ENCODE peak calls at places on chromosomes 13 and 19, in four cellular contexts. J is HCT116, U is K562, N is HepG2. K is an unnamed sample.
A peak's percentile ranks its signal among the peaks of the same experiment; 100 is the strongest.

GRCh38 chr13:73223372-73223781 is 164.6 kb downstream of the KLF5 start:
- DNase-seq in N (no peak), U (no peak), J (no peak), K (no peak)

GRCh38 chr13:52701728-52702480 is 37.7 kb downstream of the CNMD start:
- DNase-seq in U (no peak), N (no peak), J (no peak), K (no peak)

GRCh38 chr19:17565611-17566010 is 10.2 kb downstream of the COLGALT1 start:
- DNase-seq in U (no peak), J (no peak), N (no peak), K (no peak)

GRCh38 chr19:52991484-52991883 is 22.2 kb upstream of the ERVV-1 start:
- DNase-seq in U (no peak), N (no peak), J (no peak), K (no peak)

GRCh38 chr19:18437481-18438330 is at the start of gene ISYNA1:
- DNase-seq in U (peak; percentile 85), N (peak; percentile 14), J (no peak), K (no peak)

GRCh38 chr19:8526345-8527062 is 12.5 kb upstream of the ZNF414 start:
- DNase-seq in J (peak; percentile 75), U (peak; percentile 87), N (peak; percentile 87), K (peak; percentile 86)

GRCh38 chr19:18416778-18417249 is 2.4 kb upstream of the SSBP4 start:
- DNase-seq in N (peak; percentile 70), U (peak; percentile 75), J (no peak), K (no peak)

GRCh38 chr13:51297556-51297955 is 41.9 kb upstream of the SERPINE3 start:
- DNase-seq in N (no peak), U (no peak), J (no peak), K (no peak)

GRCh38 chr19:4803736-4804695 is 12.5 kb downstream of the FEM1A start:
- DNase-seq in J (peak; percentile 41), U (peak; percentile 85), N (peak; percentile 66), K (peak; percentile 73)

GRCh38 chr19:11198769-11199469 is 1.6 kb upstream of the KANK2 start:
- DNase-seq in U (no peak), N (no peak), J (no peak), K (no peak)
- TF ChIP-seq YY1 in U (no peak), N (no peak), J (no peak), K (no peak)

DNA sequence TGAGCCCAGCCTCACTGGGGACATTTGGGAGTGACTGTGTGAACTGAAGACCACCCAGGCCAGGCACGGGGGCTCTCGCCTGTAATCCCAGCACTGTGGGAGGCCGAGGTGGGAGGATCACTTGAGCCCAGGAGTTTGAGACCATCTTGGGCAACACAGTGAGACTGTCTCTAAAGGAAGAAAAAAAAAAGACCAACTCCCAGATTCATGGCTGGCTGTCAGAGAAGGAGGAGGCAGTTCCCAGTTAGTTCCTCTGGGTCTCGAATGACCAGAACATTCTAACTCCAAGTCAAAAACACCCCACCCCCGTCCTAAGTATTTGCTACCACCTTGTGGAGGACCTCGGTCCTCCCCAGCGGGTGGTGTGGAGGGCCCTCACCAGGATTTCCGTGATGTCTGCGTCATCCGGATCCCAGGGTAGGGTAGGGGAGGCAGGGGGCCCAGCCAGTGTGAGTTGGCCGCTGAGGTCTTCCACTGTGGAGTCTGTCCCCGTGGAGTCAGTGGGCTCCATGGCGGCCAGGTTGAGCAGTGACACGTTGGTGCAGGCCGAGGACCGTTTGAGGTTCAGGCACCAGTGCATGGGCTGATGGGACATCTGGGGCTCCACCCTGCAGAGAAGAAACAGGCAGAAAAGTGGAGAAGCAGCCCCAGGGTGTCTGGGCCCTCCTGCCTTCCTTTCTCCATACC is 1.3 kb downstream of the TSKS start:
- DNase-seq in J (no peak), N (peak; percentile 25), U (peak; percentile 76), K (no peak)
- TF ChIP-seq ZNF274 in J (no peak), N (no peak), U (no peak), K (no peak)

GRCh38 chr13:84654654-84655244 is 772.5 kb upstream of the SLITRK1 start:
- DNase-seq in U (no peak), N (no peak), J (no peak), K (peak; percentile 66)

GRCh38 chr13:84653915-84654534 is 771.8 kb upstream of the SLITRK1 start:
- DNase-seq in J (no peak), N (no peak), U (no peak), K (no peak)

GRCh38 chr13:84658881-84659661 is 776.8 kb upstream of the SLITRK1 start:
- DNase-seq in U (no peak), N (no peak), J (no peak), K (no peak)

GRCh38 chr13:84651288-84651687 is 769.0 kb upstream of the SLITRK1 start:
- DNase-seq in U (no peak), J (no peak), N (peak; percentile 33), K (no peak)

GRCh38 chr13:84655677-84656076 is 773.4 kb upstream of the SLITRK1 start:
- DNase-seq in J (no peak), U (no peak), N (no peak), K (no peak)
- TF ChIP-seq YY1 in J (no peak), U (no peak), N (no peak), K (no peak)

DNA sequence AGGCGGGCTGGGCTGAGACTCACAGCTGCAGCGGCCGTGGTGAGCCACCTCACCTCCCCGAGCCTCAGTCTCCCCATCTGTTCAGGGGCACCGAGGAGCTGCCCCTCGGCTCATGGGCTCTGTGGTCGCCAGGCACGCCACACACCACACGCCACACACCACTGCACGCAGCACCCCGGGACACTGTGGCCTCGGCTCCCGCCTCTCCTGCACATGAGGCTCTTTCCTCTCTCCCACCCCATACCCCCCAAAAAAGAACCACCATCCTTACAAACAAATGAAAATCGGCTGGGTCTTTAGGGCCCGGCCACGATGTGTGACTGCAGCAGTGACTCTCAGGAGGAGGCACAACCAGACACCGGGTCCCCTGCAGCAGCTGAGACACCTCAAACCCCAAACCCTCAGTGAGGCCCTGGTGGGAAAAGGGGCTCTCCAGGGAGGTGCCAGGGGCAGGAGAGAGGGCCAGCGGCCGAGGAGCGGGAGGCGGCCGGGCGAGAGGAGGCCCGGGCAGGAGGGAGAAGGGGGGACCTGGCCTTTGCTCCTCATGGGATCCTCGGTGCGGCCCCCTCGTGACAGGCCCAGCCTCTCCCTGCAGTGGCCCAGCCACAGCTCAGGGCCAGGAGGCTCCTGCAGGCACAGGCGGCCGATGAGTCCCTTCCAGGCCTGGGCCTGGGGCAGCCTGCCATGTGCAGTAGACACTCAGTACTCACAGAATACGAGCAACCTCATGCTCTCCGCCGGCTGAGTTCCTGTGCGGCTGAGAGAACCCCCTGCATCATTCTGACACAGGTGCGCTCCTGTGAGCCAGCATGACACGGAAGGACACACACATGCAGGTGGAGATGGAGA is 66.3 kb downstream of the RASA3 start:
- DNase-seq in J (no peak), U (no peak), N (no peak), K (no peak)
- TF ChIP-seq ZNF274 in J (no peak), U (no peak), N (no peak), K (no peak)

DNA sequence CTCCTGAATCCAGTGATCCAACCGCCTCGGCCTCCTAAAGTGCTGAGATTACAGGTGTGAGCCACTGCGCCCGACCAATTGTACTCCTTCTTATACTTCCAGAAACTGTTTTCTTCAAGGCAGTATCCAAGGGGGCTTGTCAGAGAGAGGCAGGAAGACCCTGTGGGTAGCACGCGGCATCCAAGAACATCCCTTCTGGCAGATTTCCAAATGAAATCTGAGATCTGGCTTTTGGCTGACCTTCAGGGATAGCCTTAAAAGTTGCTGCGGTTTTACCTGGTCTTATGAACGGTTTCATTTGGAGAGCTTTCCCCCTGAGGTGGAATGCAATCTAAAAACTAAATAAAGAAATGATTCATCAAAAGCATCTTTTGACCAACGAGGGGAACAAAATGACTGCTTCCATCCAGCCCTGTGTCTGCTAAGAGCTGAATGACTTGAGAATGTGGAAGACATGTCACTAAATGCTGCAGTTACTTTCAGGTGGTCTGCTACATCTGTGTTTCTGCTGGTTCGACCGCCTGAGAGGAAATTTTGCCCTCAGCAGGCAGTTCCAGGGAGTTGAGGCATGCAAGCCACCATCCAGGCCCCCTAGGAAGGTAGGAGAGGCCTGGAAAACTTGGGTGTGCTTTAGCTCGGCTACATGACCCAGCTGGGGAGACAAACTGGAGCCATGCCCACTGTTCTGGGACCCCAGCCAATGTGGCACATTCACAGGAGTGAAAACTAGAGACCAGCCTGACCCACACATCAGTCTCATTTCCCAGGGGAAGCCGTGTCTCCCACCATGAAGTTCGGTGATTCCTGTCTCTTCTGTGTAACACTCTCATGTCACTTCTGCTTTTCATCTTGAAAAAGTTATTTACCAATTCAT is 175.1 kb upstream of the KL start:
- DNase-seq in N (no peak), J (no peak), U (no peak), K (no peak)
- TF ChIP-seq YY1 in N (no peak), J (no peak), U (no peak), K (no peak)

DNA sequence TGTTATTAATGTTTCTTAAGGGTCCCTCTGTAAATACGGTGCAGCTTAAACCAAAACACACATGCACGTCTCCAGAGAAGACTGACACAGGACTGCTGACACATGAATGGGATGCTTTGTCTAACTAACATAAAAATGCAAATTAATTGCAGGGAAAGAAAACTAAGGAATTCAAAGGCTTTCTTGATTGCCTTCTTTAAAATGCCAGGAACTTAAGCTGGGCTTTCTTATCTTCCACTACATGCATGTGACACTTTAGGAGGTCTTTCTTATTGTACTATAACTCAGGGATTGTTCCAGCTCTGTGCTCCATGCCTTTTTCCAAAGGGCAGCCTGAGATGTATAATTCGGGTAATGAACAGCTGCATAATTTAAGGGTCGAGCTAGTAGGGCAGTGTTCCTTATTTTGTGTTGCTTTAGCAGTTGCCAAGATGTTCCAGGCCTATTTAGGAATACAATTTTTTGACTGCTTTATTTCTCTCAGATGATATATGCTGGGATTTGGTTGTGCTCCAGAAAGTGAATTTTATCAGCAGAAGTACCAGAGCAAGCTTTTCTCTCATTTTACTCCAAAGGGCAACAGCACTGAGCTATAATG is 885.3 kb downstream of the PCDH9 start:
- DNase-seq in N (no peak), J (no peak), U (no peak), K (no peak)
- TF ChIP-seq ZNF274 in N (no peak), J (no peak), U (no peak), K (no peak)

DNA sequence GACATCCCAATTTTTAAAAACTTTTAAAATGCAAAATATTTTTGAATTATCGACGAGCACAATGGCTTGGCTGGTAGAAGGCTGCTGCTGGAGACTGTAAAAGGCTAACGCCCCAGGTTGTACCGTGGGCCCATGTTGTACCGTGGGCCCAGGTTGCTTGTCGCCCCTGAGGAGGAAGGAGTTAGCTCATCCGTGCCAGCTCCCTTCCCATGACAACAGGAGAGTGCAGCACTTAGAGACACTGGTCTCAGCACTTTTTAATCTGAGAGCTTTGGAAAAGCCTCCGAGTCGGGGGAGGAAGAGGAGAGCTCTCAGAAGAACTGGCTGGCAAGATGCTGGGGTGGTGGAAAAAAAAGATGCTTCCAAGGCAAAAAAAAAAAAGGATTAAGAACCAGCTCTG is 50.3 kb upstream of the CACNA1A start:
- DNase-seq in N (no peak), U (no peak), J (no peak), K (no peak)
- TF ChIP-seq YY1 in N (no peak), U (no peak), J (no peak), K (no peak)

GRCh38 chr13:57438072-57438471 is 193.5 kb upstream of the PCDH17 start:
- DNase-seq in U (no peak), N (no peak), J (no peak), K (no peak)

GRCh38 chr13:57443494-57443893 is 188.1 kb upstream of the PCDH17 start:
- DNase-seq in U (no peak), N (no peak), J (no peak), K (no peak)

DNA sequence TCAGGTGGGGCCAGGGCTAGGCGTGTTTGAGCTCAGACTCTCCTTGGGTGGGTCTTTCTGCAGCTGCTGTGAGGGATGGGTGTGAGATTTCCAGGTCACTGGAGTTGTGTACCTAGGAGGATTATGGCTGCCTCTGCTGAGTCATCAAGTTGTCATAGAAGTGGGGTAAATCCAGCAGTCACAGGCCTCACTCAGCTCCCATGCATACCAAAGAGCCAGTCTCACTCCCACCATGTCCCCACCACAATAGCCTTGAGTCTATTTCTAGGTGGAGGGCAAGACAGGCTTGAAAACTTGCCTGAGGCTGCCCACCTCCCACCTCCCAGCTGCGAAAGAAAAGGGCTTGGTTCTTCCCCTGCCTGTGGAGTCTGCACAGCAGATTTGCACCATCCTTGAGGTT is 194.0 kb upstream of the PCDH17 start:
- DNase-seq in U (no peak), N (no peak), J (no peak), K (peak; percentile 6)
- TF ChIP-seq ZNF274 in U (no peak), N (no peak), J (no peak), K (no peak)